ENCODE peak calls at places on chromosomes 6 and 20, in four cellular contexts. Z is sigmoid colon; Q is GM23338; P is CD8-positive, alpha-beta T cell. Y is an unnamed sample.
A peak's percentile ranks its signal among the peaks of the same experiment; 100 is the strongest.

GRCh38 chr6:25925808-25926325 is 4.6 kb downstream of the SLC17A2 start:
- DNase-seq in Z (no peak), Q (no peak), P (no peak), Y (no peak)

GRCh38 chr6:2792330-2792729 is 27.1 kb downstream of the WRNIP1 start:
- DNase-seq in Z (no peak), Q (no peak), P (no peak), Y (no peak)

GRCh38 chr20:45919536-45919933 is 7.6 kb upstream of the PLTP start:
- DNase-seq in Z (peak; percentile 88), Q (no peak), P (no peak), Y (no peak)

GRCh38 chr20:15550116-15550870 is 1023.0 kb downstream of the KIF16B start:
- DNase-seq in Z (no peak), Q (no peak), P (no peak), Y (no peak)

GRCh38 chr6:35140991-35141720 is at the start of gene TCP11:
- DNase-seq in Z (no peak), Q (peak; percentile 77), P (no peak), Y (no peak)

GRCh38 chr6:133610271-133610840 is 278.6 kb upstream of the TCF21 start:
- DNase-seq in Z (no peak), Q (no peak), P (no peak), Y (no peak)

GRCh38 chr6:113979930-113980329 is 9.0 kb upstream of the HDAC2 start:
- DNase-seq in Z (no peak), Q (no peak), P (no peak), Y (no peak)

GRCh38 chr20:63101781-63102719 is 95.3 kb upstream of the BHLHE23 start:
- DNase-seq in Z (peak; percentile 70), Q (peak; percentile 70), P (peak; percentile 41), Y (no peak)

GRCh38 chr20:21433329-21433890 is 36.1 kb upstream of the NKX2-4 start:
- DNase-seq in Z (no peak), Q (no peak), P (no peak), Y (no peak)

GRCh38 chr6:126804255-126805064 is 314.0 kb upstream of the RSPO3 start:
- DNase-seq in Z (no peak), Q (peak; percentile 74), P (no peak), Y (no peak)

GRCh38 chr6:3848925-3849605 is at the start of gene FAM50B:
- DNase-seq in Z (peak; percentile 96), Q (peak; percentile 96), P (peak; percentile 87), Y (peak; percentile 92)

GRCh38 chr20:16104783-16105182 is 468.5 kb downstream of the KIF16B start:
- DNase-seq in Z (no peak), Q (no peak), P (no peak), Y (no peak)

GRCh38 chr20:22861231-22861980 is 173.7 kb upstream of the SSTR4 start:
- DNase-seq in Z (no peak), Q (no peak), P (no peak), Y (no peak)

GRCh38 chr6:137039010-137039409 is 5.8 kb downstream of the IL20RA start:
- DNase-seq in Z (no peak), Q (no peak), P (no peak), Y (no peak)

GRCh38 chr6:159168536-159169192 is 536 bp upstream of the FNDC1 start:
- DNase-seq in Z (peak; percentile 85), Q (peak; percentile 91), P (no peak), Y (peak; percentile 45)

GRCh38 chr6:161435426-161436065 is 161.7 kb upstream of the AGPAT4 start:
- DNase-seq in Z (no peak), Q (no peak), P (no peak), Y (no peak)

GRCh38 chr6:42232035-42232434 is 14.4 kb upstream of the MRPS10 start:
- DNase-seq in Z (no peak), Q (no peak), P (no peak), Y (no peak)

GRCh38 chr6:111013144-111013905 is 31.5 kb downstream of the RPF2 start:
- DNase-seq in Z (no peak), Q (no peak), P (no peak), Y (no peak)

GRCh38 chr6:133743621-133744020 is 145.3 kb upstream of the TCF21 start:
- DNase-seq in Z (no peak), Q (no peak), P (no peak), Y (no peak)

GRCh38 chr20:54098044-54098443 is 27.6 kb upstream of the BCAS1 start:
- DNase-seq in Z (no peak), Q (no peak), P (no peak), Y (no peak)

GRCh38 chr6:157317129-157317814 is 6.0 kb downstream of the TMEM242 start:
- DNase-seq in Z (peak; percentile 90), Q (no peak), P (no peak), Y (peak; percentile 74)

GRCh38 chr20:25294459-25295385 is 46.8 kb downstream of the PYGB start:
- DNase-seq in Z (no peak), Q (peak; percentile 89), P (peak; percentile 50), Y (no peak)

GRCh38 chr20:8633366-8633765 is 435.5 kb upstream of the PLCB4 start:
- DNase-seq in Z (no peak), Q (no peak), P (no peak), Y (no peak)

GRCh38 chr20:43409041-43409913 is 48.4 kb upstream of the SRSF6 start:
- DNase-seq in Z (no peak), Q (peak; percentile 57), P (no peak), Y (no peak)

GRCh38 chr20:23050847-23051627 is 1.6 kb upstream of the THBD start:
- DNase-seq in Z (peak; percentile 75), Q (peak; percentile 97), P (no peak), Y (peak; percentile 83)

GRCh38 chr6:10690651-10691445 is 3.6 kb downstream of the C6orf52 start:
- DNase-seq in Z (no peak), Q (peak; percentile 16), P (no peak), Y (no peak)

GRCh38 chr20:18987781-18988360 is 174.3 kb downstream of the SCP2D1 start:
- DNase-seq in Z (no peak), Q (no peak), P (no peak), Y (no peak)

GRCh38 chr6:111757342-111757741 is 115.9 kb downstream of the FYN start:
- DNase-seq in Z (no peak), Q (peak; percentile 42), P (no peak), Y (no peak)

GRCh38 chr6:7773322-7773721 is 47.4 kb downstream of the BMP6 start:
- DNase-seq in Z (no peak), Q (no peak), P (no peak), Y (no peak)

GRCh38 chr6:7769702-7770101 is 43.8 kb downstream of the BMP6 start:
- DNase-seq in Z (no peak), Q (no peak), P (no peak), Y (no peak)

GRCh38 chr6:7773914-7774313 is 48.0 kb downstream of the BMP6 start:
- DNase-seq in Z (no peak), Q (no peak), P (no peak), Y (no peak)

GRCh38 chr6:7770111-7770510 is 44.2 kb downstream of the BMP6 start:
- DNase-seq in Z (no peak), Q (no peak), P (no peak), Y (no peak)

GRCh38 chr6:7770601-7771000 is 44.7 kb downstream of the BMP6 start:
- DNase-seq in Z (no peak), Q (peak; percentile 46), P (no peak), Y (no peak)
- H3K4me1 ChIP-seq in Z (no peaks in the 10 kb centered on the region), Q (peaks cover 27% of the 10 kb centered on the region), P (no peaks in the 10 kb centered on the region), Y (no peaks in the 10 kb centered on the region)

DNA sequence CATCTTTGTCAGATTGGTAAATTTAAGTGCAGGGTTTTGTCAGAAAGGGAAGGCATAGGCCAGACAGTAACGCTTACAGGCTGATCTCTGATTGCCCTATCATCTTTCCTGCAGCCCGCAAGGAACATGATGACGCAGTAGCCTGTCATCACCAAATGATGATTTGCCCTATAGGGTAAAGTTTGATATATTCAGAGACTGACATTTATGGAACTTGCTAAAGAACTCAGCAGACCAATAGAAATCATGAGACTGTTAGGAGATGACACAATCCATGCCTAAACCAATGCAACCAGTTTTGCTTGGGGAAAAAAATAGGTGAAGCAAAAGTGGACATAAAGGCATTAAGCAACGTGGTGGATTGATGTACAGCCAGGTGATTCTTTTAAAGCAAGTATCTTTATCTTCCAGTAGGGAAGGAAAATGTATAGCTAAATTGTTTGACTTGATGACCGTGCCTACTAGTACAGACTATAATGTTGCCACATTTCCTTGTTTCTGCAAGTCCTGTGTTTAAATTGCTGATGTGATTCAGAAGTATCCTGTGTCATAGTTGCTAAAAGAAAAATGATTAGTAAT is 2.4 kb downstream of the NUS1 start:
- DNase-seq in Z (no peak), Q (no peak), P (no peak), Y (no peak)
- H3K4me1 ChIP-seq in Z (peaks cover 37% of the 10 kb centered on the region), Q (peaks cover 21% of the 10 kb centered on the region), P (peaks cover 56% of the 10 kb centered on the region), Y (peaks cover 38% of the 10 kb centered on the region)

DNA sequence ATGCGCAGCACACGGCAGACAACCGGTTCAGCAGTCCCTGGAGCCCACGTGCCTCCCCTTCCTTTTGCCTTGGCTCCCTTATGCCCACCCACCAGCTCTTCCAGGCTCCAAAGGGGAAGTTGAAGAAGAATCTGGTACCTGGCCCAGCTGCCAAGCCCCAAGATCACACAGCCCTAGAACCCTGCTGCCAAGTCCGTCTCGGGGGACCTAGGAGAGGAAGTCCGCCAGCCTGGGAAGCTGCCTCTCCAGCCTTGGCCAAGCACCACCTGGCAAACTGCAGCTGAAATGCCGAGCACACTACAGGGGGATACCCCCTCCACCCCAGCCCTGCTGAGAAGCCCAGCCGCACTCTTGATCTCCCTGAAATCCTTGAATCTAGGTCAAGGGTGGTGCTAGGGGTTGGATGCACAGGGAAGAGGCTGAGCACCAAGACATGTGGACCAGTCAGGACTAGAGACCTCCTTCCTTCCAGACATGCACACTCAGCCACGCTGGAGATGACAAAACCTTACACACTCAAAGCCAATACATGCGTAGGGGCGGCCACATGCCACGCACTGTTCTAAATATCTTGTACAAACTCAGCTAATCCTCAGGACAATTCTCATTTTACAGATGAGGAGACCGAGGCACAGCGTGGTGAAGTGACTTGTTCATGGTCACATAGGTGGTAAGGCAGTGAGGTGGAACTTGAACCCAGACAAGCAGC is 124.1 kb downstream of the PREX1 start:
- DNase-seq in Z (peak; percentile 61), Q (no peak), P (no peak), Y (no peak)
- H3K4me1 ChIP-seq in Z (no peaks in the 10 kb centered on the region), Q (no peaks in the 10 kb centered on the region), P (peaks cover 26% of the 10 kb centered on the region), Y (no peaks in the 10 kb centered on the region)

GRCh38 chr6:31569861-31570536 is 2.1 kb upstream of the LTA start:
- DNase-seq in Z (no peak), Q (no peak), P (no peak), Y (no peak)
- H3K4me1 ChIP-seq in Z (no peaks in the 10 kb centered on the region), Q (peaks cover 5% of the 10 kb centered on the region), P (peaks cover 71% of the 10 kb centered on the region), Y (no peaks in the 10 kb centered on the region)

GRCh38 chr20:37521091-37521771 is at the start of gene NNAT:
- DNase-seq in Z (no peak), Q (no peak), P (no peak), Y (no peak)
- H3K4me1 ChIP-seq in Z (peaks cover 91% of the 10 kb centered on the region), Q (peaks cover 74% of the 10 kb centered on the region), P (peaks cover 30% of the 10 kb centered on the region), Y (peaks cover 45% of the 10 kb centered on the region)

DNA sequence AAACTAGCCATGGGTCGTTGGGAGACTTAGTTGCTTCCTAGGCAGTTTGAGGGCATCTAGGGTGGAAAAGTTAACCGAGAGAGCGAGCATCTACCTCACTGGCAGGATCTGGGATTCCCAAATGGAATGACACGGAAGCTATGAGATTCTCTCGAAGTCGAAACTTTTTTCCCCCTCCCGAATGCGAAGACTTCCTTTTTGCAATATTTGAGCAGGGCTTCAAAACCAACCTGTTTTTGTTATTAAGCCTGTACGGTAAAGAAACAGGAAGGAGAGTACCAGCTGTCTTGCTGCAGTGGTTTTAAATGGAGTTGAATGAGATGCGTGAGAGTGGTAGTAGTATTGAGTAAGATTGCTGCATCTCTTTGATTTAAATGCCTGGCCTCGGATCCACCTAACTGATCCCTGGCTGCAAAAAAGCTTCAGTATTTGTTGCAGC is 1.1 kb downstream of the NCOA3 start:
- DNase-seq in Z (no peak), Q (peak; percentile 44), P (no peak), Y (no peak)
- H3K4me1 ChIP-seq in Z (peaks cover 12% of the 10 kb centered on the region), Q (peaks cover 43% of the 10 kb centered on the region), P (peaks cover 33% of the 10 kb centered on the region), Y (no peaks in the 10 kb centered on the region)